ENCODE peak calls at places on chromosomes 16 and 17, in five cellular contexts. N is GM12878, K is NCI-H1417, F is HS-5, J is EH. M is an unnamed sample.

GRCh38 chr17:82418001-82418986 is at the start of the genes HEXD and OGFOD3:
- DNase-seq in N (no peak), K (peak), F (peak), J (peak), M (no peak)

GRCh38 chr17:40607641-40608040 is 40.0 kb downstream of the SMARCE1 start:
- DNase-seq in N (no peak), K (no peak), F (no peak), J (no peak), M (no peak)

GRCh38 chr17:81863123-81863675 is 2.9 kb upstream of the P4HB start:
- DNase-seq in N (no peak), K (no peak), F (no peak), J (no peak), M (no peak)

GRCh38 chr17:65537845-65538678 is 23.4 kb downstream of the AXIN2 start:
- DNase-seq in N (no peak), K (no peak), F (no peak), J (no peak), M (no peak)

GRCh38 chr16:27154573-27155521 is 48.5 kb upstream of the KDM8 start:
- DNase-seq in N (no peak), K (peak), F (no peak), J (peak), M (no peak)

GRCh38 chr16:48384305-48384981 is 770 bp downstream of the SIAH1 start:
- DNase-seq in N (no peak), K (peak), F (no peak), J (peak), M (no peak)

GRCh38 chr16:67425046-67425445 is 5.9 kb upstream of the HSD11B2 start:
- DNase-seq in N (no peak), K (no peak), F (no peak), J (peak), M (no peak)

GRCh38 chr17:81867123-81867951 is 3.8 kb downstream of the ARHGDIA start:
- DNase-seq in N (no peak), K (no peak), F (no peak), J (peak), M (no peak)

GRCh38 chr16:2856061-2856670 is 1.8 kb downstream of the PRSS22 start:
- DNase-seq in N (no peak), K (no peak), F (no peak), J (no peak), M (no peak)

GRCh38 chr17:4944163-4944553 is 4.1 kb downstream of the RNF167 start:
- DNase-seq in N (no peak), K (no peak), F (no peak), J (no peak), M (no peak)

GRCh38 chr17:13416748-13417363 is 184.9 kb downstream of the HS3ST3A1 start:
- DNase-seq in N (no peak), K (no peak), F (no peak), J (no peak), M (no peak)

GRCh38 chr16:13885700-13886099 is 34.3 kb upstream of the ERCC4 start:
- DNase-seq in N (no peak), K (no peak), F (no peak), J (no peak), M (no peak)

GRCh38 chr17:17055286-17056166 is 13.3 kb downstream of the MPRIP start:
- DNase-seq in N (no peak), K (peak), F (no peak), J (peak), M (no peak)

GRCh38 chr17:43367588-43368242 is 31.1 kb upstream of the ARL4D start:
- DNase-seq in N (peak), K (peak), F (peak), J (peak), M (no peak)

GRCh38 chr17:64244165-64244564 is 18.9 kb downstream of the TEX2 start:
- DNase-seq in N (no peak), K (no peak), F (no peak), J (peak), M (no peak)

GRCh38 chr16:74896389-74897370 is 88.2 kb downstream of the WDR59 start:
- DNase-seq in N (no peak), K (no peak), F (peak), J (peak), M (peak)

GRCh38 chr16:86343733-86344585 is 166.4 kb upstream of the FOXF1 start:
- DNase-seq in N (no peak), K (no peak), F (no peak), J (peak), M (no peak)

GRCh38 chr17:61567045-61567802 is 23.8 kb downstream of the NACA2 start:
- DNase-seq in N (no peak), K (no peak), F (no peak), J (no peak), M (no peak)

M was measured in non-pigmented ciliary epithelial cell.